ENCODE peak calls at places on chromosomes 13 and 19, in six cellular contexts. T, O, G, V, M and W are unnamed samples.

GRCh38 chr19:4722671-4723464 is 774 bp downstream of the DPP9 start:
- DNase-seq in T (peak), O (peak), G (peak), V (peak), M (no peak), W (no peak)

GRCh38 chr13:34523401-34523800 is 418.7 kb upstream of the NBEA start:
- DNase-seq in T (no peak), O (no peak), G (no peak), V (no peak), M (no peak), W (no peak)

GRCh38 chr19:17348700-17349099 is 11.3 kb downstream of the GTPBP3 start:
- DNase-seq in T (peak), O (peak), G (peak), V (no peak), M (no peak), W (peak)

GRCh38 chr13:60591348-60591747 is 194.3 kb downstream of the TDRD3 start:
- DNase-seq in T (no peak), O (peak), G (peak), V (no peak), M (no peak), W (no peak)

GRCh38 chr19:13825489-13826475 is 30.5 kb downstream of the ZSWIM4 start:
- DNase-seq in T (no peak), O (no peak), G (peak), V (no peak), M (no peak), W (no peak)

GRCh38 chr13:100941377-100941776 is 266.8 kb upstream of the TMTC4 start:
- DNase-seq in T (no peak), O (no peak), G (no peak), V (no peak), M (no peak), W (no peak)

GRCh38 chr13:31962661-31963345 is 68.8 kb upstream of the FRY start:
- DNase-seq in T (no peak), O (no peak), G (peak), V (no peak), M (no peak), W (no peak)

GRCh38 chr13:25181597-25181996 is 9.5 kb upstream of the AMER2 start:
- DNase-seq in T (no peak), O (no peak), G (no peak), V (no peak), M (no peak), W (no peak)

GRCh38 chr19:5903502-5904301 is at the start of gene NDUFA11:
- DNase-seq in T (peak), O (peak), G (peak), V (peak), M (peak), W (peak)

GRCh38 chr13:50910483-50910805 is 853 bp downstream of the RNASEH2B start:
- DNase-seq in T (peak), O (peak), G (peak), V (no peak), M (no peak), W (peak)

GRCh38 chr19:13044160-13044853 is 49.0 kb downstream of the NFIX start:
- DNase-seq in T (no peak), O (no peak), G (peak), V (no peak), M (no peak), W (no peak)

GRCh38 chr13:109243311-109243951 is 543.0 kb downstream of the IRS2 start:
- DNase-seq in T (peak), O (peak), G (peak), V (no peak), M (no peak), W (no peak)

GRCh38 chr13:100818706-100819105 is 144.1 kb upstream of the TMTC4 start:
- DNase-seq in T (no peak), O (no peak), G (no peak), V (no peak), M (no peak), W (peak)

GRCh38 chr13:28716511-28716910 is 2.3 kb downstream of the SLC46A3 start:
- DNase-seq in T (peak), O (peak), G (peak), V (no peak), M (no peak), W (peak)

GRCh38 chr19:18596752-18597157 is 8.2 kb downstream of the REX1BD start:
- DNase-seq in T (no peak), O (no peak), G (peak), V (no peak), M (no peak), W (no peak)

GRCh38 chr13:36674337-36675212 is 755 bp downstream of the SERTM1 start:
- DNase-seq in T (no peak), O (no peak), G (no peak), V (no peak), M (no peak), W (no peak)

GRCh38 chr13:110638253-110638652 is 22.9 kb downstream of the NAXD start:
- DNase-seq in T (no peak), O (no peak), G (no peak), V (no peak), M (no peak), W (no peak)

GRCh38 chr19:18496167-18496979 is 25.5 kb downstream of the ELL start:
- DNase-seq in T (no peak), O (peak), G (peak), V (peak), M (no peak), W (no peak)